ENCODE peak calls at places on chromosome 15, in six cellular contexts. A, R, K, M, X and F are unnamed samples.

GRCh38 chr15:99369250-99369649 is 118.0 kb downstream of the LRRC28 start:
- DNase-seq in A (no peak), R (no peak), K (no peak), M (no peak), X (no peak), F (no peak)

GRCh38 chr15:61582092-61582491 is 353.0 kb upstream of the RORA start:
- DNase-seq in A (no peak), R (no peak), K (no peak), M (no peak), X (no peak), F (no peak)

GRCh38 chr15:66004618-66005262 is 135.4 kb downstream of the RAB11A start:
- DNase-seq in A (peak; percentile 29), R (peak; percentile 9), K (no peak), M (no peak), X (no peak), F (no peak)

GRCh38 chr15:78364233-78364632 is 24.1 kb downstream of the CRABP1 start:
- DNase-seq in A (no peak), R (no peak), K (no peak), M (no peak), X (no peak), F (no peak)

GRCh38 chr15:71051539-71051938 is 63.7 kb upstream of the THSD4 start:
- DNase-seq in A (no peak), R (peak; percentile 60), K (no peak), M (no peak), X (no peak), F (no peak)

GRCh38 chr15:101062471-101063171 is 143.5 kb downstream of the LRRK1 start:
- DNase-seq in A (no peak), R (no peak), K (no peak), M (no peak), X (no peak), F (no peak)

GRCh38 chr15:101697488-101697887 is 26.8 kb downstream of the TARS3 start:
- DNase-seq in A (no peak), R (no peak), K (no peak), M (no peak), X (no peak), F (no peak)

GRCh38 chr15:38782156-38782555 is 217.5 kb upstream of the RASGRP1 start:
- DNase-seq in A (no peak), R (no peak), K (no peak), M (no peak), X (no peak), F (no peak)

GRCh38 chr15:77032647-77033416 is 37.9 kb downstream of the PSTPIP1 start:
- DNase-seq in A (no peak), R (no peak), K (no peak), M (no peak), X (no peak), F (no peak)

GRCh38 chr15:31308185-31308639 is 18.4 kb upstream of the KLF13 start:
- DNase-seq in A (peak; percentile 26), R (no peak), K (no peak), M (no peak), X (no peak), F (no peak)

GRCh38 chr15:78671626-78672211 is 30.7 kb upstream of the CHRNB4 start:
- DNase-seq in A (peak; percentile 100), R (no peak), K (no peak), M (no peak), X (no peak), F (no peak)